ENCODE peak calls at places on chromosomes 13 and 19, in four cellular contexts. E is choroid plexus epithelial cell; N is stimulated activated CD8-positive, alpha-beta memory T cell treated with anti-CD3 and anti-CD28 coated beads, Interleukin-12 subunit alpha, Interleukin-12 subunit beta, amount 100 ng/mL, for 4 hours; P is activated B cell treated with CpG ODN at 0.5 μM for 24 hours. K is an unnamed sample.

GRCh38 chr19:12995596-12996541 is 594 bp downstream of the NFIX start:
- DNase-seq in E (peak; percentile 38), P (no peak), N (no peak), K (no peak)

GRCh38 chr19:56692496-56692895 is 20.9 kb upstream of the ZNF835 start:
- DNase-seq in P (no peak), N (no peak), E (no peak), K (peak; percentile 88)

GRCh38 chr13:59979589-59979988 is 184.1 kb downstream of the DIAPH3 start:
- DNase-seq in E (no peak), P (no peak), N (no peak), K (no peak)

GRCh38 chr19:36688058-36688457 is 646 bp downstream of the ZNF567 start:
- DNase-seq in P (no peak), N (no peak), E (no peak), K (no peak)

GRCh38 chr13:51879133-51879532 is 17.4 kb downstream of the CCDC70 start:
- DNase-seq in E (no peak), N (no peak), P (no peak), K (no peak)

GRCh38 chr13:29103036-29103800 is 283.1 kb downstream of the MTUS2 start:
- DNase-seq in N (no peak), P (no peak), E (no peak), K (no peak)

GRCh38 chr13:40613954-40614353 is 52.5 kb downstream of the FOXO1 start:
- DNase-seq in E (no peak), P (no peak), N (no peak), K (no peak)

GRCh38 chr19:32818536-32818935 is 51.0 kb downstream of the SLC7A9 start:
- DNase-seq in E (no peak), N (no peak), P (no peak), K (no peak)

GRCh38 chr19:51372649-51373504 is at the start of gene NKG7:
- DNase-seq in E (no peak), N (peak; percentile 76), P (no peak), K (no peak)

GRCh38 chr19:33279430-33280350 is 22.6 kb downstream of the CEBPA start:
- DNase-seq in E (no peak), P (no peak), N (no peak), K (no peak)

GRCh38 chr19:57888107-57888493 is 737 bp downstream of the ZNF814 start:
- DNase-seq in E (no peak), P (no peak), N (no peak), K (no peak)

GRCh38 chr13:90770334-90770733 is 577.2 kb upstream of the MIR17HG start:
- DNase-seq in P (no peak), N (no peak), E (no peak), K (no peak)